ENCODE peak calls at places on chromosomes 5 and 9, in eight cellular contexts. W is OCI-LY7; B is left ventricle myocardium inferior; L is tibial nerve; C is IMR-90; I is CD8-positive, alpha-beta T cell; U is cardiac muscle cell; N is SK-N-SH. P is an unnamed sample.

GRCh38 chr9:131578016-131578415 is 32.7 kb downstream of the PRRT1B start:
- DNase-seq in I (no peak), L (no peak), B (no peak), U (no peak), C (no peak), N (no peak), W (no peak), P (no peak)

GRCh38 chr9:31335529-31336234 is 1048.8 kb upstream of the ACO1 start:
- DNase-seq in C (no peak), N (no peak), U (no peak), L (no peak), I (no peak), W (no peak), B (no peak), P (no peak)

GRCh38 chr5:10552183-10553143 is 11.4 kb upstream of the ANKRD33B start:
- DNase-seq in L (no peak), B (no peak), W (peak; percentile 77), I (no peak), U (no peak), C (peak; percentile 37), N (no peak), P (no peak)

GRCh38 chr9:95249986-95250385 is 67.5 kb downstream of the FANCC start:
- DNase-seq in B (no peak), L (no peak), U (peak; percentile 60), I (no peak), N (no peak), W (no peak), C (no peak), P (no peak)

GRCh38 chr5:96433066-96433447 is at the start of gene PCSK1:
- DNase-seq in I (no peak), U (no peak), W (no peak), C (no peak), L (no peak), B (no peak), N (peak; percentile 44), P (no peak)

GRCh38 chr5:17315710-17316221 is 98.3 kb downstream of the BASP1 start:
- DNase-seq in N (no peak), C (peak; percentile 90), U (no peak), L (no peak), B (no peak), I (no peak), W (no peak), P (no peak)

GRCh38 chr9:83027153-83027867 is 35.6 kb downstream of the RASEF start:
- DNase-seq in B (no peak), N (no peak), L (no peak), I (no peak), W (no peak), C (peak; percentile 90), U (no peak), P (no peak)

GRCh38 chr9:69371001-69371400 is 46.0 kb downstream of the ENTREP1 start:
- DNase-seq in C (peak; percentile 41), N (no peak), U (no peak), I (no peak), B (no peak), W (no peak), L (no peak), P (no peak)

GRCh38 chr9:112021742-112022141 is 125.1 kb downstream of the UGCG start:
- DNase-seq in C (no peak), L (no peak), W (no peak), B (no peak), N (no peak), U (no peak), I (no peak), P (no peak)

GRCh38 chr9:13607746-13608445 is 328.4 kb upstream of the MPDZ start:
- DNase-seq in C (no peak), W (no peak), B (no peak), U (peak; percentile 37), L (no peak), I (no peak), N (peak; percentile 12), P (no peak)

GRCh38 chr9:4298255-4299005 is 1.4 kb downstream of the GLIS3 start:
- DNase-seq in U (peak; percentile 42), W (no peak), C (peak; percentile 27), I (no peak), N (peak; percentile 44), B (peak; percentile 26), L (peak; percentile 40), P (peak; percentile 26)

GRCh38 chr9:25472085-25472607 is 206.1 kb downstream of the TUSC1 start:
- DNase-seq in N (no peak), C (no peak), W (no peak), I (no peak), L (no peak), B (no peak), U (no peak), P (no peak)

GRCh38 chr5:172777381-172778222 is 6.6 kb upstream of the DUSP1 start:
- DNase-seq in C (peak; percentile 85), N (no peak), I (peak; percentile 67), B (peak; percentile 85), L (peak; percentile 91), W (peak; percentile 53), U (no peak), P (peak; percentile 81)

GRCh38 chr9:89408628-89409101 is 89.2 kb downstream of the SEMA4D start:
- DNase-seq in I (peak; percentile 68), L (no peak), N (no peak), W (no peak), U (no peak), B (no peak), C (no peak), P (no peak)

GRCh38 chr9:115379719-115380118 is 261.8 kb upstream of the TNC start:
- DNase-seq in C (no peak), I (no peak), B (no peak), N (no peak), L (no peak), U (no peak), W (no peak), P (no peak)

GRCh38 chr5:69129413-69129812 is 35.6 kb downstream of the SLC30A5 start:
- DNase-seq in U (no peak), W (no peak), B (no peak), N (no peak), I (no peak), C (peak; percentile 95), L (no peak), P (no peak)

GRCh38 chr9:110340306-110340705 is 2.6 kb upstream of the TXNDC8 start:
- DNase-seq in C (no peak), N (no peak), U (peak; percentile 21), I (no peak), L (no peak), B (no peak), W (peak; percentile 11), P (no peak)
- TF ChIP-seq CTCF in C (peak; percentile 42), N (peak; percentile 48), U (peak; percentile 59), I (no peak), L (no peak), B (no peak), W (peak; percentile 69), P (no peak)

DNA sequence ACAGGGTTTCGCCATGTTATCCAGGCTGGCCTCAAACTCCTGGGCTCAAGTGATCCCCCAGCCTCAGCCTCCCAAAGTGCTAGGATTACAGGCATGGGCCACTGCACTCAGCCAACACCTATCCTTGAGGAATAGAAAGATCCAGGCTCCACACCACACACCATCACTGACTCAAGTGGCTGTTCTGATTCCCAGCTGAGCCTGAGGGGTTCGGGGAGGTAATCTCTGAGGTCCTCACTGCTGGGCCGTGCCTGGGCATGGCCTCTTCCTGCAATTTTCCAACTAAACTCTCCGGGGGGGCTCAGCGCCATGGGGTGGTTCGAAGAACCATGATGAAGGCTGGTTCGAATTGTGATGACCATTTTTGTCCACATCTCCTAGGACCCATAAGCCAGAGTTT is 31.0 kb upstream of the IL17B start:
- DNase-seq in B (no peak), W (no peak), N (no peak), I (no peak), C (no peak), U (no peak), L (no peak), P (no peak)
- H3K4me3 ChIP-seq in B (peak overlapping the region; percentile 63), W (no peak overlapping the region), N (no peak overlapping the region), I (no peak overlapping the region), C (peak overlapping the region; percentile 63), U (no peak overlapping the region), L (peak overlapping the region; percentile 30), P (peak overlapping the region; percentile 39)

GRCh38 chr5:145586664-145587307 is 248.4 kb downstream of the PRELID2 start:
- DNase-seq in C (no peak), B (no peak), N (no peak), W (no peak), U (no peak), L (no peak), I (no peak), P (no peak)
- H3K27ac ChIP-seq in C (peak overlapping the region; percentile 5), B (no peak overlapping the region), N (peak overlapping the region; percentile 66), W (no peak overlapping the region), U (no peak overlapping the region), L (no peak overlapping the region), I (no peak overlapping the region), P (no peak overlapping the region)

GRCh38 chr9:36110434-36110833 is 26.1 kb upstream of the GLIPR2 start:
- DNase-seq in U (no peak), N (no peak), C (no peak), I (no peak), L (no peak), W (no peak), B (no peak), P (no peak)
- TF ChIP-seq CTCF in U (peak; percentile 35), N (peak; percentile 40), C (no peak), I (no peak), L (no peak), W (peak; percentile 56), B (no peak), P (no peak)

P was measured in heart right ventricle.